ENCODE peak calls at places on chromosomes 7 and 10, in eight cellular contexts. One of them, this sample, is unnamed.

GRCh38 chr7:129066290-129067131 is 11.6 kb upstream of the TNPO3 start:
- DNase-seq in hepatocyte: peak; percentile 66
- DNase-seq in lower lobe of right lung: no peak
- DNase-seq in K562: peak; percentile 80
- DNase-seq in cardiac muscle cell: no peak
- DNase-seq in astrocyte: peak; percentile 68
- DNase-seq in AG04450: peak; percentile 16
- DNase-seq in body of pancreas: no peak
- DNase-seq in this sample: peak; percentile 47

GRCh38 chr10:21510218-21511070 is 15.0 kb downstream of the SKIDA1 start:
- DNase-seq in AG04450: no peak
- DNase-seq in body of pancreas: no peak
- DNase-seq in hepatocyte: no peak
- DNase-seq in astrocyte: no peak
- DNase-seq in cardiac muscle cell: peak; percentile 64
- DNase-seq in K562: no peak
- DNase-seq in lower lobe of right lung: no peak
- DNase-seq in this sample: no peak

GRCh38 chr7:43649755-43650274 is 66.9 kb downstream of the STK17A start:
- DNase-seq in astrocyte: no peak
- DNase-seq in hepatocyte: no peak
- DNase-seq in K562: no peak
- DNase-seq in lower lobe of right lung: no peak
- DNase-seq in body of pancreas: no peak
- DNase-seq in cardiac muscle cell: no peak
- DNase-seq in AG04450: no peak
- DNase-seq in this sample: peak; percentile 25

GRCh38 chr10:114576132-114576487 is 82.0 kb downstream of the ABLIM1 start:
- DNase-seq in lower lobe of right lung: no peak
- DNase-seq in AG04450: no peak
- DNase-seq in astrocyte: no peak
- DNase-seq in cardiac muscle cell: no peak
- DNase-seq in body of pancreas: no peak
- DNase-seq in hepatocyte: no peak
- DNase-seq in K562: no peak
- DNase-seq in this sample: no peak

GRCh38 chr10:28587970-28588290 is 55.0 kb downstream of the WAC start:
- DNase-seq in AG04450: peak; percentile 24
- DNase-seq in astrocyte: peak; percentile 73
- DNase-seq in K562: no peak
- DNase-seq in cardiac muscle cell: peak; percentile 45
- DNase-seq in hepatocyte: peak; percentile 10
- DNase-seq in lower lobe of right lung: no peak
- DNase-seq in body of pancreas: peak; percentile 55
- DNase-seq in this sample: no peak

GRCh38 chr7:112092306-112093090 is 113.7 kb downstream of the DOCK4 start:
- DNase-seq in astrocyte: no peak
- DNase-seq in body of pancreas: no peak
- DNase-seq in lower lobe of right lung: no peak
- DNase-seq in hepatocyte: no peak
- DNase-seq in cardiac muscle cell: no peak
- DNase-seq in K562: no peak
- DNase-seq in AG04450: no peak
- DNase-seq in this sample: no peak

GRCh38 chr10:86899128-86899527 is 58.3 kb downstream of the MMRN2 start:
- DNase-seq in hepatocyte: no peak
- DNase-seq in astrocyte: no peak
- DNase-seq in cardiac muscle cell: peak; percentile 48
- DNase-seq in lower lobe of right lung: no peak
- DNase-seq in K562: no peak
- DNase-seq in AG04450: no peak
- DNase-seq in body of pancreas: no peak
- DNase-seq in this sample: no peak

GRCh38 chr7:155731375-155731774 is 80.9 kb downstream of the SHH start:
- DNase-seq in hepatocyte: peak; percentile 24
- DNase-seq in AG04450: no peak
- DNase-seq in cardiac muscle cell: no peak
- DNase-seq in astrocyte: peak; percentile 10
- DNase-seq in body of pancreas: no peak
- DNase-seq in lower lobe of right lung: no peak
- DNase-seq in K562: no peak
- DNase-seq in this sample: peak; percentile 11

GRCh38 chr10:109784236-109784635 is 139.1 kb downstream of the XPNPEP1 start:
- DNase-seq in astrocyte: peak; percentile 38
- DNase-seq in hepatocyte: no peak
- DNase-seq in lower lobe of right lung: no peak
- DNase-seq in K562: no peak
- DNase-seq in AG04450: no peak
- DNase-seq in cardiac muscle cell: no peak
- DNase-seq in body of pancreas: no peak
- DNase-seq in this sample: no peak

GRCh38 chr10:22631646-22632278 is 82.6 kb downstream of the PIP4K2A start:
- DNase-seq in astrocyte: peak; percentile 55
- DNase-seq in hepatocyte: no peak
- DNase-seq in K562: peak; percentile 45
- DNase-seq in body of pancreas: no peak
- DNase-seq in AG04450: no peak
- DNase-seq in lower lobe of right lung: no peak
- DNase-seq in cardiac muscle cell: no peak
- DNase-seq in this sample: no peak

GRCh38 chr7:1025747-1026581 is 18.4 kb upstream of the GPR146 start:
- DNase-seq in lower lobe of right lung: no peak
- DNase-seq in AG04450: no peak
- DNase-seq in body of pancreas: peak; percentile 97
- DNase-seq in astrocyte: no peak
- DNase-seq in hepatocyte: no peak
- DNase-seq in K562: no peak
- DNase-seq in cardiac muscle cell: no peak
- DNase-seq in this sample: no peak

GRCh38 chr7:131007439-131008330 is 273.7 kb upstream of the KLF14 start:
- DNase-seq in hepatocyte: peak; percentile 87
- DNase-seq in cardiac muscle cell: peak; percentile 56
- DNase-seq in body of pancreas: peak; percentile 79
- DNase-seq in lower lobe of right lung: peak; percentile 69
- DNase-seq in astrocyte: peak; percentile 65
- DNase-seq in K562: peak; percentile 79
- DNase-seq in AG04450: no peak
- DNase-seq in this sample: peak; percentile 97

GRCh38 chr10:131653550-131654470 is 247.0 kb upstream of the PPP2R2D start:
- DNase-seq in hepatocyte: no peak
- DNase-seq in astrocyte: no peak
- DNase-seq in AG04450: no peak
- DNase-seq in cardiac muscle cell: no peak
- DNase-seq in K562: no peak
- DNase-seq in body of pancreas: no peak
- DNase-seq in lower lobe of right lung: no peak
- DNase-seq in this sample: no peak
- TF ChIP-seq CTCF in hepatocyte: no peak
- TF ChIP-seq CTCF in astrocyte: no peak
- TF ChIP-seq CTCF in AG04450: no peak
- TF ChIP-seq CTCF in cardiac muscle cell: no peak
- TF ChIP-seq CTCF in K562: no peak
- TF ChIP-seq CTCF in body of pancreas: no peak
- TF ChIP-seq CTCF in lower lobe of right lung: no peak
- TF ChIP-seq CTCF in this sample: no peak

GRCh38 chr10:102917314-102917961 is 656 bp upstream of the CNNM2 start:
- DNase-seq in body of pancreas: peak; percentile 82
- DNase-seq in lower lobe of right lung: peak; percentile 90
- DNase-seq in K562: peak; percentile 63
- DNase-seq in astrocyte: peak; percentile 22
- DNase-seq in cardiac muscle cell: peak; percentile 89
- DNase-seq in hepatocyte: peak; percentile 92
- DNase-seq in AG04450: peak; percentile 34
- DNase-seq in this sample: peak; percentile 51

GRCh38 chr10:102919992-102920736 is 2.1 kb downstream of the CNNM2 start:
- DNase-seq in body of pancreas: no peak
- DNase-seq in cardiac muscle cell: no peak
- DNase-seq in AG04450: no peak
- DNase-seq in hepatocyte: no peak
- DNase-seq in astrocyte: no peak
- DNase-seq in lower lobe of right lung: no peak
- DNase-seq in K562: no peak
- DNase-seq in this sample: no peak

GRCh38 chr10:102917962-102918816 is at the start of gene CNNM2:
- DNase-seq in cardiac muscle cell: peak; percentile 100
- DNase-seq in K562: peak; percentile 95
- DNase-seq in lower lobe of right lung: peak; percentile 100
- DNase-seq in hepatocyte: peak; percentile 100
- DNase-seq in AG04450: peak; percentile 100
- DNase-seq in astrocyte: peak; percentile 98
- DNase-seq in body of pancreas: peak; percentile 100
- DNase-seq in this sample: peak; percentile 96

GRCh38 chr10:102919237-102919959 is 1.3 kb downstream of the CNNM2 start:
- DNase-seq in astrocyte: no peak
- DNase-seq in body of pancreas: peak; percentile 58
- DNase-seq in K562: no peak
- DNase-seq in lower lobe of right lung: peak; percentile 60
- DNase-seq in cardiac muscle cell: peak; percentile 34
- DNase-seq in AG04450: no peak
- DNase-seq in hepatocyte: peak; percentile 42
- DNase-seq in this sample: no peak

GRCh38 chr10:102918817-102919236 is 733 bp downstream of the CNNM2 start:
- DNase-seq in lower lobe of right lung: no peak
- DNase-seq in cardiac muscle cell: no peak
- DNase-seq in AG04450: no peak
- DNase-seq in astrocyte: no peak
- DNase-seq in K562: peak; percentile 35
- DNase-seq in hepatocyte: peak; percentile 34
- DNase-seq in body of pancreas: peak; percentile 9
- DNase-seq in this sample: no peak
- H3K27ac ChIP-seq in lower lobe of right lung: peak overlapping the region; percentile 84
- H3K27ac ChIP-seq in cardiac muscle cell: no peak overlapping the region
- H3K27ac ChIP-seq in AG04450: no peak overlapping the region
- H3K27ac ChIP-seq in astrocyte: peak overlapping the region; percentile 94
- H3K27ac ChIP-seq in K562: peak overlapping the region; percentile 79
- H3K27ac ChIP-seq in hepatocyte: peak overlapping the region; percentile 73
- H3K27ac ChIP-seq in body of pancreas: peak overlapping the region; percentile 86
- H3K27ac ChIP-seq in this sample: no peak overlapping the region

GRCh38 chr10:61903184-61903990 is 1.9 kb downstream of the ARID5B start:
- DNase-seq in lower lobe of right lung: peak; percentile 77
- DNase-seq in AG04450: no peak
- DNase-seq in cardiac muscle cell: peak; percentile 51
- DNase-seq in hepatocyte: peak; percentile 75
- DNase-seq in body of pancreas: peak; percentile 57
- DNase-seq in K562: peak; percentile 72
- DNase-seq in astrocyte: peak; percentile 73
- DNase-seq in this sample: peak; percentile 51
- TF ChIP-seq CTCF in lower lobe of right lung: peak; percentile 41
- TF ChIP-seq CTCF in AG04450: peak; percentile 18
- TF ChIP-seq CTCF in cardiac muscle cell: no peak
- TF ChIP-seq CTCF in hepatocyte: peak; percentile 28
- TF ChIP-seq CTCF in body of pancreas: peak; percentile 17
- TF ChIP-seq CTCF in K562: peak; percentile 39
- TF ChIP-seq CTCF in astrocyte: no peak
- TF ChIP-seq CTCF in this sample: no peak

GRCh38 chr10:124155781-124156401 is 62.5 kb upstream of the CHST15 start:
- DNase-seq in hepatocyte: no peak
- DNase-seq in body of pancreas: peak; percentile 57
- DNase-seq in astrocyte: peak; percentile 69
- DNase-seq in AG04450: no peak
- DNase-seq in cardiac muscle cell: peak; percentile 55
- DNase-seq in K562: no peak
- DNase-seq in lower lobe of right lung: no peak
- DNase-seq in this sample: no peak
- H3K27ac ChIP-seq in hepatocyte: no peak overlapping the region
- H3K27ac ChIP-seq in body of pancreas: peak overlapping the region; percentile 73
- H3K27ac ChIP-seq in astrocyte: peak overlapping the region; percentile 31
- H3K27ac ChIP-seq in AG04450: peak overlapping the region; percentile 47
- H3K27ac ChIP-seq in cardiac muscle cell: peak overlapping the region; percentile 84
- H3K27ac ChIP-seq in K562: no peak overlapping the region
- H3K27ac ChIP-seq in lower lobe of right lung: peak overlapping the region; percentile 58
- H3K27ac ChIP-seq in this sample: peak overlapping the region; percentile 75